ENCODE peak calls at places on chromosomes 12 and 14, in ten cellular contexts. One of them, this sample, is unnamed.

GRCh38 chr14:93954900-93955891 is 21.2 kb downstream of the ASB2 start:
- DNase-seq in stomach: no peak
- DNase-seq in lower leg skin: no peak
- DNase-seq in transverse colon: peak
- DNase-seq in sigmoid colon: no peak
- DNase-seq in breast epithelium: no peak
- DNase-seq in GM12878: no peak
- DNase-seq in uterus: no peak
- DNase-seq in thyroid gland: no peak
- DNase-seq in tibial nerve: no peak
- DNase-seq in this sample: no peak

GRCh38 chr14:74488788-74489397 is 4.2 kb downstream of the NPC2 start:
- DNase-seq in breast epithelium: no peak
- DNase-seq in tibial nerve: no peak
- DNase-seq in lower leg skin: no peak
- DNase-seq in stomach: no peak
- DNase-seq in uterus: no peak
- DNase-seq in transverse colon: no peak
- DNase-seq in thyroid gland: no peak
- DNase-seq in GM12878: no peak
- DNase-seq in sigmoid colon: no peak
- DNase-seq in this sample: peak

GRCh38 chr14:64324461-64325255 is 30.5 kb upstream of the ESR2 start:
- DNase-seq in sigmoid colon: no peak
- DNase-seq in lower leg skin: no peak
- DNase-seq in transverse colon: no peak
- DNase-seq in tibial nerve: no peak
- DNase-seq in GM12878: no peak
- DNase-seq in uterus: no peak
- DNase-seq in breast epithelium: no peak
- DNase-seq in thyroid gland: no peak
- DNase-seq in stomach: no peak
- DNase-seq in this sample: no peak

GRCh38 chr14:90368946-90369721 is 27.7 kb upstream of the CALM1 start:
- DNase-seq in GM12878: no peak
- DNase-seq in transverse colon: peak
- DNase-seq in tibial nerve: no peak
- DNase-seq in lower leg skin: no peak
- DNase-seq in uterus: no peak
- DNase-seq in thyroid gland: no peak
- DNase-seq in stomach: no peak
- DNase-seq in sigmoid colon: no peak
- DNase-seq in breast epithelium: no peak
- DNase-seq in this sample: no peak

GRCh38 chr12:47071241-47071852 is 8.1 kb upstream of the PCED1B start:
- DNase-seq in GM12878: no peak
- DNase-seq in lower leg skin: no peak
- DNase-seq in stomach: no peak
- DNase-seq in thyroid gland: no peak
- DNase-seq in breast epithelium: no peak
- DNase-seq in sigmoid colon: no peak
- DNase-seq in tibial nerve: no peak
- DNase-seq in uterus: no peak
- DNase-seq in transverse colon: no peak
- DNase-seq in this sample: no peak

GRCh38 chr14:62436256-62436655 is 609.0 kb downstream of the KCNH5 start:
- DNase-seq in lower leg skin: no peak
- DNase-seq in thyroid gland: no peak
- DNase-seq in tibial nerve: no peak
- DNase-seq in transverse colon: no peak
- DNase-seq in sigmoid colon: no peak
- DNase-seq in uterus: no peak
- DNase-seq in stomach: no peak
- DNase-seq in GM12878: no peak
- DNase-seq in breast epithelium: no peak
- DNase-seq in this sample: no peak

GRCh38 chr14:76292561-76292960 is 83.4 kb upstream of the ESRRB start:
- DNase-seq in stomach: no peak
- DNase-seq in breast epithelium: no peak
- DNase-seq in thyroid gland: no peak
- DNase-seq in sigmoid colon: no peak
- DNase-seq in tibial nerve: no peak
- DNase-seq in uterus: no peak
- DNase-seq in transverse colon: no peak
- DNase-seq in lower leg skin: no peak
- DNase-seq in GM12878: no peak
- DNase-seq in this sample: no peak

GRCh38 chr12:55719371-55719770 is 822 bp upstream of the RDH5 start:
- DNase-seq in uterus: no peak
- DNase-seq in stomach: no peak
- DNase-seq in lower leg skin: no peak
- DNase-seq in GM12878: no peak
- DNase-seq in tibial nerve: no peak
- DNase-seq in sigmoid colon: no peak
- DNase-seq in transverse colon: no peak
- DNase-seq in thyroid gland: no peak
- DNase-seq in breast epithelium: no peak
- DNase-seq in this sample: no peak

GRCh38 chr12:22276846-22277245 is 57.7 kb downstream of the ST8SIA1 start:
- DNase-seq in transverse colon: no peak
- DNase-seq in thyroid gland: no peak
- DNase-seq in sigmoid colon: no peak
- DNase-seq in stomach: no peak
- DNase-seq in tibial nerve: no peak
- DNase-seq in breast epithelium: no peak
- DNase-seq in uterus: no peak
- DNase-seq in GM12878: no peak
- DNase-seq in lower leg skin: no peak
- DNase-seq in this sample: no peak

GRCh38 chr12:78181544-78182162 is 351.0 kb downstream of the NAV3 start:
- DNase-seq in tibial nerve: no peak
- DNase-seq in sigmoid colon: no peak
- DNase-seq in thyroid gland: no peak
- DNase-seq in GM12878: no peak
- DNase-seq in lower leg skin: no peak
- DNase-seq in uterus: no peak
- DNase-seq in breast epithelium: no peak
- DNase-seq in transverse colon: peak
- DNase-seq in stomach: no peak
- DNase-seq in this sample: no peak

GRCh38 chr12:102883204-102883799 is 33.7 kb downstream of the PAH start:
- DNase-seq in uterus: no peak
- DNase-seq in transverse colon: peak
- DNase-seq in tibial nerve: peak
- DNase-seq in sigmoid colon: no peak
- DNase-seq in breast epithelium: peak
- DNase-seq in lower leg skin: no peak
- DNase-seq in thyroid gland: peak
- DNase-seq in GM12878: no peak
- DNase-seq in stomach: peak
- DNase-seq in this sample: peak

GRCh38 chr12:110247340-110248095 is 33.5 kb upstream of the ATP2A2 start:
- DNase-seq in transverse colon: peak
- DNase-seq in lower leg skin: peak
- DNase-seq in uterus: no peak
- DNase-seq in GM12878: no peak
- DNase-seq in stomach: peak
- DNase-seq in thyroid gland: peak
- DNase-seq in sigmoid colon: no peak
- DNase-seq in breast epithelium: peak
- DNase-seq in tibial nerve: no peak
- DNase-seq in this sample: no peak

GRCh38 chr14:96091941-96092411 is 52.8 kb downstream of the C14orf132 start:
- DNase-seq in lower leg skin: no peak
- DNase-seq in transverse colon: no peak
- DNase-seq in uterus: peak
- DNase-seq in breast epithelium: no peak
- DNase-seq in GM12878: no peak
- DNase-seq in thyroid gland: no peak
- DNase-seq in sigmoid colon: no peak
- DNase-seq in tibial nerve: no peak
- DNase-seq in stomach: no peak
- DNase-seq in this sample: no peak

GRCh38 chr12:916712-917445 is 32.6 kb downstream of the RAD52 start:
- DNase-seq in breast epithelium: no peak
- DNase-seq in GM12878: no peak
- DNase-seq in sigmoid colon: no peak
- DNase-seq in lower leg skin: no peak
- DNase-seq in transverse colon: no peak
- DNase-seq in thyroid gland: no peak
- DNase-seq in tibial nerve: no peak
- DNase-seq in stomach: no peak
- DNase-seq in uterus: no peak
- DNase-seq in this sample: no peak

GRCh38 chr12:104280111-104280510 is 23.4 kb upstream of the EID3 start:
- DNase-seq in breast epithelium: no peak
- DNase-seq in uterus: no peak
- DNase-seq in thyroid gland: no peak
- DNase-seq in lower leg skin: no peak
- DNase-seq in stomach: no peak
- DNase-seq in tibial nerve: no peak
- DNase-seq in sigmoid colon: no peak
- DNase-seq in transverse colon: no peak
- DNase-seq in GM12878: no peak
- DNase-seq in this sample: no peak
- TF ChIP-seq POLR2A in breast epithelium: no peak
- TF ChIP-seq POLR2A in uterus: no peak
- TF ChIP-seq POLR2A in thyroid gland: no peak
- TF ChIP-seq POLR2A in lower leg skin: no peak
- TF ChIP-seq POLR2A in stomach: no peak
- TF ChIP-seq POLR2A in tibial nerve: no peak
- TF ChIP-seq POLR2A in sigmoid colon: no peak
- TF ChIP-seq POLR2A in transverse colon: no peak
- TF ChIP-seq POLR2A in GM12878: no peak
- TF ChIP-seq POLR2A in this sample: no peak

GRCh38 chr14:51041117-51041531 is 53.8 kb downstream of the TRIM9 start:
- DNase-seq in GM12878: no peak
- DNase-seq in stomach: no peak
- DNase-seq in lower leg skin: no peak
- DNase-seq in sigmoid colon: no peak
- DNase-seq in tibial nerve: no peak
- DNase-seq in breast epithelium: no peak
- DNase-seq in thyroid gland: no peak
- DNase-seq in uterus: no peak
- DNase-seq in transverse colon: peak
- DNase-seq in this sample: no peak
- TF ChIP-seq POLR2A in GM12878: no peak
- TF ChIP-seq POLR2A in stomach: no peak
- TF ChIP-seq POLR2A in lower leg skin: no peak
- TF ChIP-seq POLR2A in sigmoid colon: no peak
- TF ChIP-seq POLR2A in tibial nerve: no peak
- TF ChIP-seq POLR2A in breast epithelium: no peak
- TF ChIP-seq POLR2A in thyroid gland: no peak
- TF ChIP-seq POLR2A in uterus: no peak
- TF ChIP-seq POLR2A in transverse colon: no peak
- TF ChIP-seq POLR2A in this sample: no peak

GRCh38 chr12:94874086-94874985 is 129.2 kb downstream of the NDUFA12 start:
- DNase-seq in uterus: no peak
- DNase-seq in sigmoid colon: no peak
- DNase-seq in thyroid gland: peak
- DNase-seq in tibial nerve: no peak
- DNase-seq in stomach: no peak
- DNase-seq in transverse colon: no peak
- DNase-seq in breast epithelium: no peak
- DNase-seq in GM12878: no peak
- DNase-seq in lower leg skin: no peak
- DNase-seq in this sample: no peak

GRCh38 chr12:94870511-94870910 is 133.0 kb downstream of the NDUFA12 start:
- DNase-seq in sigmoid colon: no peak
- DNase-seq in lower leg skin: no peak
- DNase-seq in transverse colon: no peak
- DNase-seq in thyroid gland: no peak
- DNase-seq in tibial nerve: no peak
- DNase-seq in uterus: no peak
- DNase-seq in stomach: no peak
- DNase-seq in breast epithelium: no peak
- DNase-seq in GM12878: no peak
- DNase-seq in this sample: no peak

GRCh38 chr12:94872671-94873367 is 130.7 kb downstream of the NDUFA12 start:
- DNase-seq in breast epithelium: no peak
- DNase-seq in lower leg skin: no peak
- DNase-seq in transverse colon: no peak
- DNase-seq in uterus: no peak
- DNase-seq in GM12878: no peak
- DNase-seq in tibial nerve: no peak
- DNase-seq in sigmoid colon: no peak
- DNase-seq in stomach: no peak
- DNase-seq in thyroid gland: peak
- DNase-seq in this sample: no peak

GRCh38 chr12:94873368-94874085 is 130.0 kb downstream of the NDUFA12 start:
- DNase-seq in uterus: no peak
- DNase-seq in lower leg skin: no peak
- DNase-seq in tibial nerve: no peak
- DNase-seq in breast epithelium: no peak
- DNase-seq in sigmoid colon: no peak
- DNase-seq in transverse colon: peak
- DNase-seq in stomach: peak
- DNase-seq in GM12878: no peak
- DNase-seq in thyroid gland: peak
- DNase-seq in this sample: no peak

GRCh38 chr12:94872007-94872653 is 131.4 kb downstream of the NDUFA12 start:
- DNase-seq in lower leg skin: no peak
- DNase-seq in transverse colon: no peak
- DNase-seq in tibial nerve: no peak
- DNase-seq in uterus: no peak
- DNase-seq in sigmoid colon: no peak
- DNase-seq in stomach: peak
- DNase-seq in breast epithelium: no peak
- DNase-seq in thyroid gland: peak
- DNase-seq in GM12878: no peak
- DNase-seq in this sample: no peak
- TF ChIP-seq POLR2A in lower leg skin: no peak
- TF ChIP-seq POLR2A in transverse colon: no peak
- TF ChIP-seq POLR2A in tibial nerve: no peak
- TF ChIP-seq POLR2A in uterus: no peak
- TF ChIP-seq POLR2A in sigmoid colon: no peak
- TF ChIP-seq POLR2A in stomach: no peak
- TF ChIP-seq POLR2A in breast epithelium: no peak
- TF ChIP-seq POLR2A in thyroid gland: no peak
- TF ChIP-seq POLR2A in GM12878: no peak
- TF ChIP-seq POLR2A in this sample: no peak

DNA sequence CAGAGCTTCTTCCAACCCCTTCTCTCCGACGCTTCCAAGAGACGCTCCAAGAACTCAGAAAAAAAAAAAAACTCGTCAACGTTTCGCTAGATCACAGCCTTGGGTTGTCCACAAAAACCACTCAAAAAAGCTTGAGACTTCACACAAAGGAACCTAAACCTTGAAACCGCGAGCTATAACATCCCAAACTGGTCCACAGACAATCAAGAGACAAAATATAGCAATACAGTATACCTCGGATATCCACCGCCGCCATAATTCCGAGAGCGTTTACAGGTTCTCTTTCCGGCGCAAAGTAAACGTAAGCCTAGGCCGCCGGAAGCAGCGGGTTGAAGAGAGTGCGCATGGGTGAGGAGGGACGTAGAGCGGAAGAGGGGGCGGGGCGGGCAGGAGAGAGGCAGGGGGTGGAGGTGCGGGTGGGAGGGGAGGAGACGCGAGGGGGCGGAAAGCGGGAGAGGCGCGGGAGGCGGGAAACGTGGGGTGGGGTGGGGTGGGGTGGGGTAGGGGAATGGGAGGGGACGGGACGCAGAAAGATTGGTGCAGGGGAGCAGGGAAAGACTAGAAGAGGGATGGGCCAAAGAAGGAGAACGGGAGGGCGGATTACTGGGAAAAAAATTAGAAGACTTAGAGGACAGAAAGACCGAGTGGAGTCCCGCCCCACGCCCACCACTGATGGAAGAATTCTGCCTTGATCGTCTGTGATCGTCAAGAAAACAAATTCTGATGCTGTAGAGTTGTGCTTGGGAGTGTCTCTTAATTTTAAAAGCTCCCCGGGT is at the start of gene MED6:
- DNase-seq in stomach: peak
- DNase-seq in thyroid gland: peak
- DNase-seq in GM12878: peak
- DNase-seq in sigmoid colon: peak
- DNase-seq in lower leg skin: peak
- DNase-seq in transverse colon: peak
- DNase-seq in uterus: peak
- DNase-seq in breast epithelium: peak
- DNase-seq in tibial nerve: peak
- DNase-seq in this sample: peak
- TF ChIP-seq POLR2A in stomach: no peak
- TF ChIP-seq POLR2A in thyroid gland: no peak
- TF ChIP-seq POLR2A in GM12878: peak
- TF ChIP-seq POLR2A in sigmoid colon: no peak
- TF ChIP-seq POLR2A in lower leg skin: no peak
- TF ChIP-seq POLR2A in transverse colon: peak
- TF ChIP-seq POLR2A in uterus: no peak
- TF ChIP-seq POLR2A in breast epithelium: peak
- TF ChIP-seq POLR2A in tibial nerve: no peak
- TF ChIP-seq POLR2A in this sample: no peak